ENCODE peak calls at places on chromosomes 16 and 17, in four cellular contexts. One of them, this sample, is unnamed.
A peak's percentile ranks its signal among the peaks of the same experiment; 100 is the strongest.

GRCh38 chr17:1709971-1710806 is at the start of gene TLCD2:
- DNase-seq in K562: peak; percentile 64
- DNase-seq in WTC11: peak; percentile 73
- DNase-seq in HepG2: no peak
- DNase-seq in this sample: peak; percentile 64

GRCh38 chr17:80832266-80832676 is 159.4 kb upstream of the CHMP6 start:
- DNase-seq in K562: peak; percentile 64
- DNase-seq in WTC11: peak; percentile 41
- DNase-seq in HepG2: no peak
- DNase-seq in this sample: peak; percentile 28

GRCh38 chr17:2542456-2542855 is 30.8 kb upstream of the METTL16 start:
- DNase-seq in K562: peak; percentile 17
- DNase-seq in WTC11: no peak
- DNase-seq in HepG2: no peak
- DNase-seq in this sample: no peak

GRCh38 chr16:27980076-27980775 is 83.3 kb downstream of the GSG1L start:
- DNase-seq in K562: no peak
- DNase-seq in WTC11: no peak
- DNase-seq in HepG2: no peak
- DNase-seq in this sample: no peak

GRCh38 chr16:12089492-12090161 is 113.1 kb downstream of the SNX29 start:
- DNase-seq in K562: peak; percentile 51
- DNase-seq in WTC11: peak; percentile 53
- DNase-seq in HepG2: peak; percentile 48
- DNase-seq in this sample: no peak

GRCh38 chr17:28698253-28698941 is 13.3 kb downstream of the PROCA1 start:
- DNase-seq in K562: no peak
- DNase-seq in WTC11: no peak
- DNase-seq in HepG2: peak; percentile 100
- DNase-seq in this sample: no peak

GRCh38 chr16:52293209-52293608 is 253.7 kb downstream of the TOX3 start:
- DNase-seq in K562: no peak
- DNase-seq in WTC11: no peak
- DNase-seq in HepG2: no peak
- DNase-seq in this sample: no peak

GRCh38 chr16:14303182-14303618 is 232.1 kb downstream of the MRTFB start:
- DNase-seq in K562: peak; percentile 23
- DNase-seq in WTC11: no peak
- DNase-seq in HepG2: no peak
- DNase-seq in this sample: no peak

GRCh38 chr17:1557355-1558095 is 5.1 kb downstream of the PITPNA start:
- DNase-seq in K562: no peak
- DNase-seq in WTC11: no peak
- DNase-seq in HepG2: no peak
- DNase-seq in this sample: no peak

GRCh38 chr17:69853533-69854262 is 221.3 kb upstream of the KCNJ16 start:
- DNase-seq in K562: no peak
- DNase-seq in WTC11: no peak
- DNase-seq in HepG2: no peak
- DNase-seq in this sample: no peak

GRCh38 chr16:78987676-78988075 is 612.9 kb downstream of the MAF start:
- DNase-seq in K562: no peak
- DNase-seq in WTC11: no peak
- DNase-seq in HepG2: peak; percentile 37
- DNase-seq in this sample: no peak

GRCh38 chr16:73125860-73126259 is 77.9 kb upstream of the ZFHX3 start:
- DNase-seq in K562: no peak
- DNase-seq in WTC11: no peak
- DNase-seq in HepG2: no peak
- DNase-seq in this sample: no peak

GRCh38 chr16:56481468-56482112 is 30.2 kb downstream of the OGFOD1 start:
- DNase-seq in K562: no peak
- DNase-seq in WTC11: no peak
- DNase-seq in HepG2: no peak
- DNase-seq in this sample: peak; percentile 12

GRCh38 chr17:51351890-51352289 is 91.5 kb downstream of the UTP18 start:
- DNase-seq in K562: no peak
- DNase-seq in WTC11: no peak
- DNase-seq in HepG2: no peak
- DNase-seq in this sample: no peak

GRCh38 chr17:29112780-29113295 is 67.4 kb downstream of the MYO18A start:
- DNase-seq in K562: no peak
- DNase-seq in WTC11: no peak
- DNase-seq in HepG2: no peak
- DNase-seq in this sample: no peak

GRCh38 chr16:75477680-75478473 is 13.4 kb upstream of the TMEM170A start:
- DNase-seq in K562: no peak
- DNase-seq in WTC11: no peak
- DNase-seq in HepG2: no peak
- DNase-seq in this sample: no peak

GRCh38 chr17:67801626-67802175 is 23.6 kb upstream of the BPTF start:
- DNase-seq in K562: peak; percentile 54
- DNase-seq in WTC11: peak; percentile 58
- DNase-seq in HepG2: peak; percentile 38
- DNase-seq in this sample: no peak

GRCh38 chr17:51362818-51363598 is 102.7 kb downstream of the UTP18 start:
- DNase-seq in K562: no peak
- DNase-seq in WTC11: no peak
- DNase-seq in HepG2: no peak
- DNase-seq in this sample: no peak

GRCh38 chr17:13500947-13501346 is 100.8 kb downstream of the HS3ST3A1 start:
- DNase-seq in K562: no peak
- DNase-seq in WTC11: no peak
- DNase-seq in HepG2: no peak
- DNase-seq in this sample: no peak

GRCh38 chr17:72661945-72662826 is 430.3 kb downstream of the SLC39A11 start:
- DNase-seq in K562: no peak
- DNase-seq in WTC11: no peak
- DNase-seq in HepG2: peak; percentile 62
- DNase-seq in this sample: no peak

GRCh38 chr17:37274432-37274831 is 101.4 kb upstream of the C17orf78 start:
- DNase-seq in K562: no peak
- DNase-seq in WTC11: no peak
- DNase-seq in HepG2: no peak
- DNase-seq in this sample: peak; percentile 38

GRCh38 chr16:19119564-19119963 is 5.8 kb downstream of the ITPRIPL2 start:
- DNase-seq in K562: no peak
- DNase-seq in WTC11: no peak
- DNase-seq in HepG2: no peak
- DNase-seq in this sample: no peak

GRCh38 chr16:88651276-88651988 is 579 bp upstream of the CYBA start:
- DNase-seq in K562: peak; percentile 81
- DNase-seq in WTC11: no peak
- DNase-seq in HepG2: peak; percentile 94
- DNase-seq in this sample: no peak

GRCh38 chr17:49992933-49993422 is 2.0 kb downstream of the DLX3 start:
- DNase-seq in K562: no peak
- DNase-seq in WTC11: no peak
- DNase-seq in HepG2: no peak
- DNase-seq in this sample: no peak

GRCh38 chr17:61734012-61734411 is 129.3 kb downstream of the BRIP1 start:
- DNase-seq in K562: no peak
- DNase-seq in WTC11: no peak
- DNase-seq in HepG2: no peak
- DNase-seq in this sample: no peak

GRCh38 chr16:70738083-70738977 is 52.5 kb upstream of the MTSS2 start:
- DNase-seq in K562: peak; percentile 77
- DNase-seq in WTC11: peak; percentile 73
- DNase-seq in HepG2: peak; percentile 79
- DNase-seq in this sample: peak; percentile 60

GRCh38 chr17:58252141-58252540 is 13.8 kb downstream of the LPO start:
- DNase-seq in K562: no peak
- DNase-seq in WTC11: no peak
- DNase-seq in HepG2: no peak
- DNase-seq in this sample: no peak

GRCh38 chr17:58248955-58249269 is 10.5 kb downstream of the LPO start:
- DNase-seq in K562: no peak
- DNase-seq in WTC11: no peak
- DNase-seq in HepG2: no peak
- DNase-seq in this sample: no peak

GRCh38 chr17:58247511-58248363 is 9.4 kb downstream of the LPO start:
- DNase-seq in K562: no peak
- DNase-seq in WTC11: no peak
- DNase-seq in HepG2: no peak
- DNase-seq in this sample: no peak

GRCh38 chr17:58250344-58251011 is 12.1 kb downstream of the LPO start:
- DNase-seq in K562: no peak
- DNase-seq in WTC11: no peak
- DNase-seq in HepG2: peak; percentile 93
- DNase-seq in this sample: no peak

GRCh38 chr17:58249270-58250133 is 11.1 kb downstream of the LPO start:
- DNase-seq in K562: peak; percentile 96
- DNase-seq in WTC11: peak; percentile 82
- DNase-seq in HepG2: peak; percentile 24
- DNase-seq in this sample: peak; percentile 94
- TF ChIP-seq ELF4 in K562: no peak
- TF ChIP-seq ELF4 in WTC11: peak; percentile 96
- TF ChIP-seq ELF4 in HepG2: no peak
- TF ChIP-seq ELF4 in this sample: no peak

GRCh38 chr16:86018487-86018886 is 119.5 kb downstream of the IRF8 start:
- DNase-seq in K562: no peak
- DNase-seq in WTC11: no peak
- DNase-seq in HepG2: no peak
- DNase-seq in this sample: no peak
- TF ChIP-seq ELF4 in K562: no peak
- TF ChIP-seq ELF4 in WTC11: no peak
- TF ChIP-seq ELF4 in HepG2: no peak
- TF ChIP-seq ELF4 in this sample: no peak

GRCh38 chr16:1705688-1706385 is at the start of gene MAPK8IP3:
- DNase-seq in K562: peak; percentile 95
- DNase-seq in WTC11: peak; percentile 92
- DNase-seq in HepG2: peak; percentile 74
- DNase-seq in this sample: peak; percentile 97

GRCh38 chr16:1708768-1709180 is 2.8 kb downstream of the MAPK8IP3 start:
- DNase-seq in K562: peak; percentile 50
- DNase-seq in WTC11: no peak
- DNase-seq in HepG2: no peak
- DNase-seq in this sample: peak; percentile 55

GRCh38 chr16:1707193-1707790 is 1.3 kb downstream of the MAPK8IP3 start:
- DNase-seq in K562: no peak
- DNase-seq in WTC11: peak; percentile 25
- DNase-seq in HepG2: peak; percentile 41
- DNase-seq in this sample: no peak

GRCh38 chr16:1708083-1708767 is 2.2 kb downstream of the MAPK8IP3 start:
- DNase-seq in K562: no peak
- DNase-seq in WTC11: no peak
- DNase-seq in HepG2: no peak
- DNase-seq in this sample: no peak

DNA sequence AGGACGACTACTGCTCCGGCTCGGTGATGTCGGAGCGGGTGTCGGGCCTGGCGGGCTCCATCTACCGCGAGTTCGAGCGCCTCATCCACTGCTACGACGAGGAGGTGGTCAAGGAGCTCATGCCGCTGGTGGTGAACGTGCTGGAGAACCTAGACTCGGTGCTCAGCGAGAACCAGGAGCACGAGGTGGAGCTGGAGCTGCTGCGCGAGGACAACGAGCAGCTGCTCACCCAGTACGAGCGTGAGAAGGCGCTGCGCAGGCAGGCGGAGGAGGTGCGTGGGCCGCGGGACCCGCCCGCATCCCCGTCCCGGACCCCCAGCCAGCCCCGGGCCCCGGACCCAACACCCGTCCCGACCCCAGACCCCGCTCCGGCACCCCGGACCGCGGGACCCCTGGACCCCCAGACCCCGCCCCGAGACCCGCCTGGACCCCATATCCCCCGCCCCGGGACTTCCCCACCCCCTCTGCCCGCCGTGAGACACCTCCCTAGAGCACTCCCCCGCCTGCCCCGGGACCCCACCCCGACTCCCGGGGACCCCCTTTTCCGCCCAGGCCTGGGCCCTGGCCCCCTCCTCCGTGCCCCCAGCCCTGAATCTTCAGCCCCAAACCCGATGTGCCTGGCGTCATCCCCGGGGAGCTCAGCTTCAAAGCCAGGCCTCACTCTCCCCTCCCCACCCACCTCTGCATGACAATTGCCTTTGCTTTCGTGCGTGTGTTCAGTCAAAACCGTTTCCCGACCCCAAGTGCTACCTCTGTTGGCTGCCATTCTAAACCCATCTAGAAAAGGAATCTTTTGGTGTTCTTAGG is 594 bp downstream of the MAPK8IP3 start:
- DNase-seq in K562: peak; percentile 65
- DNase-seq in WTC11: peak; percentile 29
- DNase-seq in HepG2: no peak
- DNase-seq in this sample: no peak
- TF ChIP-seq ELF4 in K562: no peak
- TF ChIP-seq ELF4 in WTC11: no peak
- TF ChIP-seq ELF4 in HepG2: no peak
- TF ChIP-seq ELF4 in this sample: no peak

DNA sequence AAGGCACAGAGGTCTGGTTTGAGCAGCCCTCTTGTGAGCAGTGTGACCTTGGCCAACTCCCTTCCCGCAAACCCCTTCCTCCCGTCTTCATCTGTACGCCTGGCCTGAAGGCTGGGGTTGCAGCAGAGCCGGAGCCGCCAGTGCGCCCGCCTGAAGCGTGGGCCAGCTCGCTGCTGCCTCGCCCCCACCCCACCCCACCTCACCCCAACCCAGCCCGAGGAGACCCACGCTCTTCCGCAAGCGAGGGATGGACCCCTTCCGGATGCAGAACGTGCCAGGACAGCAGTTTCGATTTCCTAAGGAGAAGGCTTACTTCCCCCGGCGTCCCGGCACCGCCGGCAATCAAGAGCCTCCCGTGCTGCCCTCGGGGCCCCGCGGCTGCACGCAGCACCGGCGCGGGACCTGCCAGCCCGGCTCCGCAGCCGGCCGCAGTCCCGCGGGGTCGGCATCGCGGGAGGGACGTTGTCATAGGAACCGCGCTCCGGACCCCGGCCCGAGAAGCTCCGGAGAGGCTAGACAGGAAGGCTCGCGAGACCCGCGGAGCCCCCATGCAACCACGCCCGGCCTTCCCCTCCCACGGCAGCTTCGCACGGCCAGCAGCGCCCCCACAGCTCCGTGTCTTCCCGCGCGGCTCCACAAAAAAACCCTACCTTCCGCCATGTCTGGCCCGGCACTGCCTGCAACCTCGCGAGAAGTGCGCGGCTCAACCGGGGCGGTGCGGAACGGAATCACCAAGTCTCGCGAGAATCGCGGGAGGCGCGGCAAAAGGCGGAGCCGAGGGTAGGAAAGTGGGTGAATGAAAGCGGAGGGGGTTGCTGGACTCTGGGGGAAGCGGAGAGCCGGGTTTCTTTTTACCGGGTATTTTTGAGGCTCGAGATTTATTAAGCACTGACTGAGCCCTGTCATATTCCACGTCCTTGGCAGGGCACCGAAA is at the start of gene ANKFY1:
- DNase-seq in K562: peak; percentile 91
- DNase-seq in WTC11: peak; percentile 98
- DNase-seq in HepG2: peak; percentile 87
- DNase-seq in this sample: peak; percentile 99
- TF ChIP-seq ELF4 in K562: no peak
- TF ChIP-seq ELF4 in WTC11: no peak
- TF ChIP-seq ELF4 in HepG2: no peak
- TF ChIP-seq ELF4 in this sample: no peak

GRCh38 chr16:48596326-48596725 is 13.7 kb downstream of the N4BP1 start:
- DNase-seq in K562: no peak
- DNase-seq in WTC11: no peak
- DNase-seq in HepG2: no peak
- DNase-seq in this sample: no peak
- TF ChIP-seq ELF4 in K562: no peak
- TF ChIP-seq ELF4 in WTC11: no peak
- TF ChIP-seq ELF4 in HepG2: no peak
- TF ChIP-seq ELF4 in this sample: no peak